ENCODE peak calls at places on chromosomes 4 and X, in seven cellular contexts. L is psoas muscle, N is PC-9, E is GM13977, G is heart right ventricle, Q is hepatocyte, X is AG10803. S is an unnamed sample.
A peak's percentile ranks its signal among the peaks of the same experiment; 100 is the strongest.

GRCh38 chrX:10404435-10404834 is 215.9 kb downstream of the MID1 start:
- DNase-seq in L (no peak), N (no peak), E (no peak), G (no peak), Q (no peak), X (peak; percentile 77), S (no peak)

GRCh38 chrX:87896057-87896456 is 378.5 kb downstream of the KLHL4 start:
- DNase-seq in L (no peak), N (no peak), E (no peak), G (no peak), Q (no peak), X (no peak), S (no peak)

GRCh38 chr4:124708517-124709300 is 3.8 kb downstream of the ANKRD50 start:
- DNase-seq in L (no peak), N (no peak), E (no peak), G (no peak), Q (no peak), X (peak; percentile 43), S (no peak)

GRCh38 chrX:13254076-13254785 is 65.6 kb downstream of the ATXN3L start:
- DNase-seq in L (no peak), N (no peak), E (peak; percentile 21), G (no peak), Q (peak; percentile 82), X (peak; percentile 43), S (no peak)

GRCh38 chrX:19785647-19786046 is 101.8 kb downstream of the SH3KBP1 start:
- DNase-seq in L (no peak), N (no peak), E (no peak), G (no peak), Q (no peak), X (no peak), S (no peak)

GRCh38 chr4:992297-993110 is 700 bp downstream of the SLC26A1 start:
- DNase-seq in L (no peak), N (peak; percentile 66), E (no peak), G (no peak), Q (peak; percentile 92), X (no peak), S (no peak)

GRCh38 chr4:2787230-2788100 is 5.4 kb upstream of the SH3BP2 start:
- DNase-seq in L (peak; percentile 29), N (no peak), E (peak; percentile 83), G (peak; percentile 54), Q (no peak), X (no peak), S (no peak)

GRCh38 chrX:136310411-136310810 is 9.6 kb downstream of the ADGRG4 start:
- DNase-seq in L (no peak), N (peak; percentile 83), E (no peak), G (no peak), Q (no peak), X (no peak), S (no peak)

GRCh38 chr4:95293014-95293413 is 255.8 kb downstream of the UNC5C start:
- DNase-seq in L (no peak), N (no peak), E (no peak), G (no peak), Q (no peak), X (no peak), S (no peak)

GRCh38 chr4:100026066-100026465 is 76.0 kb upstream of the H2AZ1 start:
- DNase-seq in L (no peak), N (no peak), E (no peak), G (no peak), Q (no peak), X (no peak), S (no peak)

GRCh38 chr4:130486186-130486585 is 1390.2 kb downstream of the C4orf33 start:
- DNase-seq in L (no peak), N (no peak), E (no peak), G (no peak), Q (no peak), X (no peak), S (no peak)

GRCh38 chr4:73723029-73723428 is 17.3 kb upstream of the CXCL8 start:
- DNase-seq in L (no peak), N (no peak), E (no peak), G (no peak), Q (no peak), X (no peak), S (no peak)

GRCh38 chr4:115596265-115597001 is 483.0 kb upstream of the NDST4 start:
- DNase-seq in L (no peak), N (no peak), E (no peak), G (no peak), Q (no peak), X (no peak), S (no peak)

GRCh38 chrX:139933904-139934303 is 1.1 kb upstream of the ATP11C start:
- DNase-seq in L (no peak), N (no peak), E (no peak), G (no peak), Q (peak; percentile 32), X (no peak), S (no peak)

GRCh38 chrX:139932077-139932900 is 564 bp downstream of the ATP11C start:
- DNase-seq in L (peak; percentile 57), N (no peak), E (peak; percentile 55), G (peak; percentile 44), Q (peak; percentile 62), X (peak; percentile 30), S (peak; percentile 81)

GRCh38 chrX:139931646-139932076 is 1.2 kb downstream of the ATP11C start:
- DNase-seq in L (no peak), N (no peak), E (peak; percentile 12), G (no peak), Q (no peak), X (no peak), S (no peak)

GRCh38 chrX:139930923-139931645 is 1.8 kb downstream of the ATP11C start:
- DNase-seq in L (no peak), N (no peak), E (peak; percentile 19), G (peak; percentile 8), Q (peak; percentile 26), X (no peak), S (no peak)

DNA sequence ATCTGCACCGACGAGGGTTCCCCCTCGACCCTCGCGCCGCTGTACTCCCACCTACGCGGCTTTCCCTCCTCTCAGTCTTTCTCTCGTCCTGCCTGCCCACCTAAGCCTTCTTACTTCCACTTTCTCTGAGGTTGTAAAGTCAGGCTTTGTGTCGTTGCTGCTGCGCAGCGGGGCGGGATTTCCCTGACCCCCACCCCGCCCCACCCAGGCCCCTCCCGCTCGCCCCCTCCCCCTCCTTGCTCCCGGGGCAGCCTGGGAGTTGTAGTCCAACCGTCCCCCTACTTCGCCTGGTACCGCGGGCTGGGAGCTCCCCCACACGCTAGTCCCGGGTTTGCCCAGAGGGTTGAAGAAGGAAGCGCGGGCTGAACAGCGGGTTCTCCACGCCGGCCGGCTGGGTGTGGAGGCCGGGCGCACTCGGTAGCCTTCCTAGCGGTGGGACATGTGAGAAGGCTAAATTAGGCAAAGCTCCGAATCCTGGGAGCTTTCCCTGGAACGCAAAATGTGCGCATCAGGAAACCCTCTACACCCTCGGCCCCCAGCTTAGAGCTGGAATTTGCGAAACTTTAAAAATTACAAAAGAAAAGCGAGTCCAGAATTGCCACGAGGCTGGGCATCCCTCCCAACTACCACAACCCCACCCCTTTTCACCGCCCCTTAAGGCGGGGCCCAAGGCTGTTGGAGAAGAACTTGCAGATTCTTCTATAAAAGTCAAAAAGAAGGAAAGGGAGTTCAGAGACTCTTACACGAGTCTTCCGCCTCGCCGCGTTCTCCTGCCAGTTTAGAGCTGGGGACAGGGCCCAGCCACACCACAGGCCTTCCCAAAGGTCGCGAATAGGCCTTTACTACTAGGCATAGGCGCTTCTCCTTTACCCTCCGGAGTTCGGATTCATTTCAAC is at the start of gene ATP11C:
- DNase-seq in L (peak; percentile 84), N (peak; percentile 71), E (peak; percentile 79), G (peak; percentile 82), Q (peak; percentile 87), X (peak; percentile 85), S (peak; percentile 91)
- TF ChIP-seq CTCF in L (no peak), N (no peak), E (peak; percentile 46), G (no peak), Q (no peak), X (no peak), S (peak; percentile 45)

GRCh38 chrX:52271212-52271611 is 86.5 kb downstream of the MAGED4 start:
- DNase-seq in L (no peak), N (no peak), E (no peak), G (no peak), Q (peak; percentile 29), X (peak; percentile 0), S (no peak)
- TF ChIP-seq CTCF in L (no peak), N (no peak), E (peak; percentile 41), G (no peak), Q (peak; percentile 31), X (peak; percentile 26), S (peak; percentile 28)

DNA sequence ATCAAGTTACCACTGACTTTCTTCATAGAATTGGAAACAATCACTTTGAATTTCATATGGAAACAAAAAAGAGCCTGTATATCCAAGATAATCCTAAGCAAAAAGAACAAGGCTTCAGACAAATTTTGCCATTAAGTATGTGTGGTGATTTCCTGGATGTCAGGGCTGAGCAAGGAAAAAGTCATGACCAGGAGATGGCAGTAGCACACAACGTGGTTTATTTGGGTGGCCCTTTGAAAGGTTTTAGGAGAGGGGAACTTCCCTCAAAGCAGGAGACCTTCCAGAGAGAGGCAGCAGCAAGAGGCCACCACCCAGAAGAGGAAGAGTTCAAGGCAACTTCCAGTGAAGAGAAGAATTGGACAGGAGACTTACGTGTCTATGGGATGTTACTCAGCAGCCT is 18.1 kb upstream of the ZXDB start:
- DNase-seq in L (no peak), N (no peak), E (no peak), G (no peak), Q (no peak), X (no peak), S (no peak)
- TF ChIP-seq CTCF in L (peak; percentile 37), N (peak; percentile 53), E (peak; percentile 48), G (peak; percentile 28), Q (peak; percentile 43), X (peak; percentile 44), S (peak; percentile 76)

GRCh38 chr4:80026080-80026479 is 46.9 kb downstream of the ANTXR2 start:
- DNase-seq in L (no peak), N (no peak), E (no peak), G (no peak), Q (no peak), X (no peak), S (no peak)
- TF ChIP-seq CTCF in L (no peak), N (no peak), E (no peak), G (no peak), Q (no peak), X (no peak), S (no peak)

GRCh38 chr4:66108898-66109297 is 438.6 kb upstream of the EPHA5 start:
- DNase-seq in L (no peak), N (no peak), E (no peak), G (no peak), Q (no peak), X (no peak), S (no peak)
- TF ChIP-seq CTCF in L (no peak), N (no peak), E (no peak), G (no peak), Q (peak; percentile 5), X (no peak), S (peak; percentile 62)

DNA sequence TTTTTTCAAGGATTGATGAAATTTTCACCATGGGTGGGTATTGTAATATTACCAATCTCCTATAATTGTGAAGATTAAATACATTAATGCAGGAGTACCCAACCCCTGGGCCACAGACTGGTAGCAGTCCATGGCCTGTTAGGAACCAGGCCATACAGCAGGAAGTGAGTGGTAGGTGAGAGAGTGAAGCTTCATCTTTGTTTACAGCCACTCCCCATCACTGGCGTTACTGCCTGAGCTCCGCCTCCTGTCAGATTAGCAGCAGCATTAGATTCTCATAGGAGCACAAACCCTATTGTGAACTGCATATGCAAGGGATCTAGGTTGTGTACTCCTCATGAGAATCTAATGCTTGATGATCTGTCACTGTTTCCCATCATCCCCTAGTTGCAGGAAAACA is 15.1 kb downstream of the RAPGEF2 start:
- DNase-seq in L (no peak), N (no peak), E (no peak), G (no peak), Q (no peak), X (no peak), S (no peak)
- TF ChIP-seq CTCF in L (no peak), N (no peak), E (no peak), G (no peak), Q (no peak), X (no peak), S (no peak)